ENCODE peak calls at places on chromosomes 7 and 10, in eight cellular contexts. G is ovary, X is sigmoid colon, K is uterus, L is spleen, T is stomach, H is IMR-90, U is upper lobe of left lung. E is an unnamed sample.

GRCh38 chr7:74061840-74062539 is 21.6 kb upstream of the LIMK1 start:
- DNase-seq in G (peak), X (peak), K (peak), L (peak), T (peak), H (peak), U (peak), E (peak)

GRCh38 chr10:118310822-118311221 is 31.3 kb downstream of the FAM204A start:
- DNase-seq in G (no peak), X (no peak), K (no peak), L (no peak), T (no peak), H (peak), U (no peak), E (no peak)

GRCh38 chr7:82167568-82168314 is 275.8 kb downstream of the CACNA2D1 start:
- DNase-seq in G (no peak), X (no peak), K (no peak), L (no peak), T (no peak), H (no peak), U (no peak), E (no peak)

GRCh38 chr10:79381804-79382221 is 34.5 kb downstream of the PPIF start:
- DNase-seq in G (peak), X (peak), K (peak), L (peak), T (peak), H (peak), U (peak), E (no peak)

GRCh38 chr7:4682621-4683042 is 537 bp downstream of the FOXK1 start:
- DNase-seq in G (peak), X (peak), K (peak), L (peak), T (peak), H (peak), U (peak), E (no peak)

GRCh38 chr10:58512470-58513188 is at the start of gene BICC1:
- DNase-seq in G (peak), X (peak), K (peak), L (peak), T (no peak), H (peak), U (peak), E (peak)

GRCh38 chr10:105611244-105611798 is 970.2 kb downstream of the SORCS3 start:
- DNase-seq in G (no peak), X (no peak), K (no peak), L (no peak), T (no peak), H (no peak), U (no peak), E (no peak)

GRCh38 chr7:121167971-121168370 is 160.8 kb upstream of the WNT16 start:
- DNase-seq in G (no peak), X (no peak), K (no peak), L (no peak), T (no peak), H (peak), U (no peak), E (no peak)

GRCh38 chr10:88731296-88731695 is 25.2 kb downstream of the LIPK start:
- DNase-seq in G (no peak), X (no peak), K (no peak), L (peak), T (peak), H (no peak), U (no peak), E (no peak)

GRCh38 chr7:94223375-94224084 is 171.2 kb upstream of the COL1A2 start:
- DNase-seq in G (no peak), X (no peak), K (no peak), L (no peak), T (no peak), H (peak), U (no peak), E (no peak)

GRCh38 chr10:93437000-93437945 is 44.9 kb downstream of the MYOF start:
- DNase-seq in G (peak), X (peak), K (peak), L (no peak), T (peak), H (peak), U (no peak), E (peak)

GRCh38 chr7:129074994-129075393 is 20.1 kb upstream of the TNPO3 start:
- DNase-seq in G (no peak), X (no peak), K (no peak), L (no peak), T (no peak), H (no peak), U (no peak), E (no peak)

DNA sequence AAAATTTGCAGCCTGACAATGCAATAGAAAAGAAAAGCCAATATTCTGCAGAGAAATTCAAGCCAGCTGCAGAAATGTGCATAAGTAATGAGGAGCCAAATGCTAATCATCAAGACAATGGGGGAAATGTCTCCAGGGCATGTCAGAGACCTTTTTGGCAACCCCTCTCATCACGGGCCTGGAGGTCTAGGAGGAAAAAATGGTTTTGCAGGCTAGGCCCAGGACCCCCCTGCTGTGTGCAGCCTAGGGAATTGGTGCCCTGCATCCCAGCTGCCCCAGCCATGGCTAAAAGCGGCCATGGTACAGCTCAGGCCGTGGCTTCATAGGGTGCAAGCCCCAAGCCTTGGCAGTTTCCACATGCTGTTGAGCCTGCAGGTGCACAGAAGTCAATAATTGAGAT is 72.5 kb upstream of the NME8 start:
- DNase-seq in G (no peak), X (no peak), K (no peak), L (no peak), T (no peak), H (no peak), U (no peak), E (no peak)
- H3K4me3 ChIP-seq in G (no peak), X (no peak), K (no peak), L (no peak), T (no peak), H (no peak), U (no peak), E (no peak)

GRCh38 chr10:95785942-95786669 is 30.1 kb downstream of the ENTPD1 start:
- DNase-seq in G (no peak), X (no peak), K (no peak), L (no peak), T (no peak), H (no peak), U (no peak), E (no peak)
- TF ChIP-seq CTCF in G (no peak), X (no peak), K (no peak), L (no peak), T (no peak), H (no peak), U (no peak), E (no peak)

DNA sequence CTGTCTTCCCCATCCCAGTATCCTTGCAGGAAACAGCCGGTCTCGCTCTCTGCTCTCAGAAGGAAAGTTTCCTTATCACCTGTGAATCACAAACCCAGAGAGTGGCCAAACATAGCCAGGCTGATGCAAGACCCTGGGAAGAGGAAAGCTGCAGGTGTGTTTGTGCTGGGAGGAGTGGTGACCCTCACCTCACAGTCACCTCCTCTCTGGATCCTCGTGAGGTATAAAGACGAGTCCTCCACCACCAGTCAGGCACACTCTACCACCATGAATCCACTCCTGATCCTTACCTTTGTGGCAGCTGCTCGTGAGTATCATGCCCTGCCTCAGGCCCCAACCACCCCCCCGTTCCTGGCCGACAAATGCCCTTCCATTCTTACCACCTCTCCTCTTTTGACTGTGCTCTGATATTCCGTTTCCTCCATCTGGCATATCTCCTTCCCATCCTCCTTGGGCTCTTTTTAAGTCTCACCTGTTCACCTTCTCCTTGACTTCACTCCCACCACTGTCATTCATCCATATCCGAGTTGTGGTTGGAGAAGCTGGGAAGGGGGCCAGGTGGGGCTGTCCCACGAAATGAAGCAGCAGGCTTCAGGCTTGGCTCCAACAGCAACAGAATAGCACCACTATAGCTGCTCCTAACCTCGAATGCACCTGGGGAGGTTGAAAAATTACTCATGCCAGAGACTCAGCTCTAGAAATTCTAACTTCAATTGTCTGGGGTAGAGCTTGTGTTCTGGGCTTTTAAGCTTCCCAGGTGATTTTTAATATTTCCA is at the start of gene PRSS1:
- DNase-seq in G (no peak), X (no peak), K (no peak), L (no peak), T (peak), H (no peak), U (no peak), E (no peak)
- TF ChIP-seq POLR2A in G (no peak), X (no peak), K (no peak), L (no peak), T (no peak), H (no peak), U (no peak), E (no peak)

DNA sequence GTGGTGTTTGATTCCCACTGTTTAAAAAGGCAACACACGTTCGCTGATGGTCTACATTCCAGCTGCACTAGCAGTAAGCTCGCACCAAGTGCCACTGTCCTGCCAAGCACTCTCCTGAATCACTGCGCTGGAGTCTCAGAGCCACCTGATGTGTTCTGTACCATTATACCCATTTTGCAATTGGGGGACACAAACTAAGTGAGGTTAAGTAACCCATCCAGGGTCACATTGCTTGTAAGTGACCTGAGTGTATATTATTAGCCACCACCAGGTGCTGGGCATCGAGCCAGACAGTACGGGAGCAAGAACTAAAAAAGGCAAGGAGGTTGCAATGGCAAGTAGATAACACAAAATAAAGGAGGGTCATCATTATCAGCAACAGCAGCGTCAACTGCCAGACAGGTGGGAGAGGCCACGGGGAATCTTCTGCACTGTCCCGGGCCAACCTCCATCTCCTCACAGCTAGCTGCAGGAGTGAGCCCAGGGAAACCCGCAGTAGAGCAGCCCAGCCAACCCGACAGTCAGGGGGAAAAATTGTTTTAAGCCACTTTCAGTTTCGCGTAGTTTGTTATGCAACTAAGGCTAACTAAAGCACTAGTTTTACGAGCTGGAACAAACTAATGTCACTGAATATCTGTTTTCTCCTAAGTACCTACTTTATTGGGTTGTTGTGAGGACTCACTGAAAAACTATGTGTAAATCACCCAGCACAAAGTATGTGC is 712 bp upstream of the CPVL start:
- DNase-seq in G (peak), X (peak), K (no peak), L (no peak), T (peak), H (no peak), U (no peak), E (no peak)
- H3K4me3 ChIP-seq in G (peak), X (peak), K (peak), L (peak), T (peak), H (no peak), U (peak), E (no peak)

GRCh38 chr10:1074063-1074747 is 18.0 kb downstream of the WDR37 start:
- DNase-seq in G (no peak), X (no peak), K (no peak), L (no peak), T (no peak), H (no peak), U (peak), E (no peak)
- TF ChIP-seq CTCF in G (no peak), X (no peak), K (no peak), L (no peak), T (no peak), H (no peak), U (no peak), E (no peak)

GRCh38 chr7:56051339-56052191 is at the start of the genes CCT6A and PSPH:
- DNase-seq in G (peak), X (peak), K (peak), L (peak), T (peak), H (peak), U (peak), E (peak)
- TF ChIP-seq POLR2A in G (peak), X (no peak), K (peak), L (no peak), T (no peak), H (peak), U (peak), E (no peak)

DNA sequence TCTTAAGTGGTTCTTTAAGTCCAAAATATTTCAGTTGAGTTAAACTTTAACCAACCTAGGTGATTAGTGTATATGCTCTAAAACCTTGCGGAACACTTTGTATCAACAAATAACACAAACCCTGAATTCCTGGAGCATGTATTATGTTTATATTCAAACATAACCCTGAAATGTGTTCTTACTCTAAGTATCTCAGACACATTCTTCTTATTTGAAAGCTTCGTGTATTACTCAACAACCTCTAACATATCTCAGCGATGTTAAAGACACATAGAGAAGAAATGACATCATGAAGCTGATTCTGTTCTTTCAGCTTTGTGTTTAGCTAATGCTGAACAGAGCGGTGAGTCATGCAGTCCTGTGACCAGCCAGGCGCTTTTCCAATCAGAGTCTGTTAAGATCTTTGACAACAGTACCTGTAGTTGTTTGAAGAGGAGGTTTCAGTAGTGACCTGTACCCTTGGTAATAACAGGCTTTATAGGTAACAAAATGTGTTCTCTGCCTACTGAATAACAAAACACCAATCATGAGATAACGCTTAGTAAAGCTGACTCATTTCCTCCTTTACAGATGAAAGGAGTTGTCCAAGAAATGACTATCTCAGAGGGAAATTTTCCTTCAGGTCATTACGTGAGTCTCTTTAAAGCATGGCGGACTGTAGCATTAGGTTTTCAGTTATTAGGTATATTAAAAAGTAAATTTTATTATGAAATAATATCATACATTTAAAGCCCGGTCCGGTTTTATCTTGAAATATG is 67.3 kb upstream of the KLF6 start:
- DNase-seq in G (peak), X (peak), K (peak), L (peak), T (peak), H (peak), U (no peak), E (peak)
- H3K4me3 ChIP-seq in G (no peak), X (no peak), K (no peak), L (peak), T (no peak), H (no peak), U (no peak), E (no peak)

GRCh38 chr7:70694909-70695803 is 436.8 kb upstream of the GALNT17 start:
- DNase-seq in G (peak), X (no peak), K (no peak), L (no peak), T (no peak), H (peak), U (peak), E (no peak)

GRCh38 chr7:70694357-70694908 is 437.5 kb upstream of the GALNT17 start:
- DNase-seq in G (peak), X (no peak), K (peak), L (no peak), T (peak), H (peak), U (peak), E (no peak)

GRCh38 chr7:70693300-70693689 is 438.6 kb upstream of the GALNT17 start:
- DNase-seq in G (peak), X (no peak), K (no peak), L (no peak), T (no peak), H (no peak), U (no peak), E (no peak)

GRCh38 chr7:70695804-70696104 is 436.2 kb upstream of the GALNT17 start:
- DNase-seq in G (no peak), X (no peak), K (no peak), L (no peak), T (no peak), H (no peak), U (no peak), E (no peak)

DNA sequence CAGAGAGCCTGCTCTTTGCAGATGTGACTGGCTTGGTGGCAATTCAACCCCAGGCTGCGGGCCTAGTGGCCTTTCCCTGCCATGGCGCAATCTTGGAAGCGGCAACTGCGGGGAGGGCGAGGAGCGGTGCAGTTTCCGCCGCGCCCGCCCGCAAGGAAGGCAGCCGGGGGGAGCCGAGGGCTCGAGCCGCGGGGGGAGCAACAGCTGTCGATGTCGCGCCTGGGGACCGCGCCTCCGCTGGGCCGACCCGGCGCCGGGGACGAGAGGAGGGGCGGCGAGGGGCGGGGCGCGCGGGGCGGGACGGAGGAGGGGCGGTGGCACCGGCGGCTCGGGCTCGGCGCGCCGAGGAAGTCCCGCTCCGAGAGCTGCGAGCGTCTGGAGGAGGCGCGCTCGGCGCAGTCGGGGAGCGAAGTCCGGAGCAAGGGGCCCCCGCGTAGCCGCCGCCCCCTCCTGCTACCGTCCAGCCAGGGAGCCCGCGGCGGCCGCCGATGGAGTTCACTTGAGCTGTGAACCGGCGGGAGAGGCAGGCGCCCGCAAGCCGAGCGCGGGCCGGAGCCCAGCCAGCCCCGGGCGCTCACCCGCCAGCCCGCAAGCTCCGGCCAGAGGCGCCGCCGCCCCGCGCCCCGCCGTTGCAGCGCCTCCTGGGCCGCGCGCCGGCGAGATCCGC is 438.1 kb upstream of the GALNT17 start:
- DNase-seq in G (peak), X (peak), K (peak), L (peak), T (peak), H (peak), U (peak), E (peak)
- TF ChIP-seq CTCF in G (no peak), X (no peak), K (no peak), L (no peak), T (peak), H (no peak), U (peak), E (no peak)

GRCh38 chr10:70763567-70763966 is 21.6 kb downstream of the TBATA start:
- DNase-seq in G (peak), X (peak), K (no peak), L (peak), T (no peak), H (no peak), U (no peak), E (no peak)

GRCh38 chr10:70760271-70760787 is 24.8 kb downstream of the TBATA start:
- DNase-seq in G (peak), X (peak), K (no peak), L (peak), T (no peak), H (no peak), U (peak), E (no peak)

GRCh38 chr10:70761727-70762350 is 23.3 kb downstream of the TBATA start:
- DNase-seq in G (peak), X (peak), K (no peak), L (peak), T (no peak), H (no peak), U (peak), E (no peak)

GRCh38 chr10:70761031-70761601 is 24.1 kb downstream of the TBATA start:
- DNase-seq in G (peak), X (peak), K (no peak), L (peak), T (no peak), H (no peak), U (peak), E (no peak)

DNA sequence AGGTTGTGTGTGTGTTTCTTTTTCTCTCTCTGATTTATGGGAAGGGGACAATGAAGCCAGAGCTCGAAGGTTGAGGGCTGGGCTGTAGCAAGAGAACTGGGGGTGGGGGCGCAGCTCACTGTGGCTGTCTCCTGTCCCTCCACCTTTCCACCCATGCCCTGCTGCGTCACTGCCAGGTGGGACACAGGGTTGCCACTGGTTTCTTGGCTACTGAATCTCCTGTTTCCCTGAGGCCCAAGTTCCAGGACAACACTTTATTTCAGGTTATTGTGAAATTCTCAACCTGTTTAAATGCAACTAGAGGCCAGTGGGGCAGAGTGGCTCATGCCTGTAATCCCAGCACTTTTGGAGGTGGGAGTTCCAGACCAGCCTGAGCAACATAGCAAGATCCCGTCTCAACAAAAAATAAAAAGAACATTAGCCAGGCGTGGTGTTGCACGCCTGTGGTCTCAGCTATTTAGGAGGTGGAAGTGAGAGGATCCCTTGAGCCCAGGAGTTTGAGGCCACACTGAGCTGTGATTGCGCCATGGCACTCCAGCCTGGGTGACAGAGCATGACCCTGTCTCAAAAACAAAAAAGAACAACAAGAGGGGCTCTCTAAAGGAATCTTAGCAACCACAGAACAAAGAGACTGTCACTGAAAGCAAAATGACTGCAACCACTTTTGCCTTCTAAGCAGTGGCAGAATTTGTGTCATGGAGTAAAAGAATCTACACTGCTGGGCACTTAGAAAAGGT is 22.6 kb downstream of the TBATA start:
- DNase-seq in G (no peak), X (peak), K (no peak), L (peak), T (no peak), H (no peak), U (no peak), E (no peak)
- TF ChIP-seq POLR2A in G (no peak), X (no peak), K (no peak), L (no peak), T (no peak), H (no peak), U (no peak), E (no peak)

E was measured in lower leg skin.